ENCODE peak calls at places on chromosomes 6 and 20, in four cellular contexts. N, A, C and W are unnamed samples.
A peak's percentile ranks its signal among the peaks of the same experiment; 100 is the strongest.

GRCh38 chr6:142297996-142298753 is 3.6 kb upstream of the ADGRG6 start:
- DNase-seq in A (no peak), N (no peak), C (no peak), W (no peak)

GRCh38 chr20:56362833-56363413 is 4.1 kb downstream of the FAM210B start:
- DNase-seq in A (no peak), C (no peak), N (no peak), W (no peak)

GRCh38 chr6:3571206-3571815 is 114.5 kb upstream of the SLC22A23 start:
- DNase-seq in N (no peak), C (no peak), A (no peak), W (no peak)

GRCh38 chr20:35660122-35660937 is 4.4 kb downstream of the CPNE1 start:
- DNase-seq in N (no peak), C (no peak), A (no peak), W (no peak)

GRCh38 chr6:20417819-20418218 is 16.1 kb downstream of the E2F3 start:
- DNase-seq in C (no peak), A (no peak), N (no peak), W (no peak)

GRCh38 chr6:109165392-109165964 is 70.2 kb downstream of the CEP57L1 start:
- DNase-seq in N (peak; percentile 30), A (peak; percentile 14), C (no peak), W (no peak)

GRCh38 chr6:76814496-76815458 is 648.5 kb downstream of the HTR1B start:
- DNase-seq in C (no peak), N (no peak), A (peak; percentile 10), W (no peak)

GRCh38 chr6:41939091-41939847 is 2.3 kb downstream of the CCND3 start:
- DNase-seq in A (no peak), N (peak; percentile 62), C (peak; percentile 44), W (peak; percentile 76)

GRCh38 chr6:7727150-7727950 is 1.5 kb downstream of the BMP6 start:
- DNase-seq in A (peak; percentile 40), N (peak; percentile 36), C (no peak), W (peak; percentile 45)

GRCh38 chr6:35328108-35328723 is 14.1 kb upstream of the PPARD start:
- DNase-seq in N (no peak), A (no peak), C (no peak), W (no peak)

GRCh38 chr20:62753626-62754025 is 42.6 kb upstream of the MRGBP start:
- DNase-seq in N (peak; percentile 10), A (no peak), C (no peak), W (peak; percentile 17)

GRCh38 chr20:38121741-38122140 is 43.3 kb downstream of the TGM2 start:
- DNase-seq in N (no peak), C (no peak), A (no peak), W (no peak)

GRCh38 chr6:117311310-117311709 is 46.0 kb downstream of the VGLL2 start:
- DNase-seq in N (no peak), A (no peak), C (no peak), W (no peak)

GRCh38 chr6:18425218-18425617 is 38.1 kb downstream of the RNF144B start:
- DNase-seq in C (no peak), N (no peak), A (no peak), W (no peak)

GRCh38 chr20:47370850-47371782 is 14.6 kb upstream of the ZMYND8 start:
- DNase-seq in N (no peak), C (no peak), A (no peak), W (no peak)

GRCh38 chr6:169935861-169936260 is 184.4 kb downstream of the ERMARD start:
- DNase-seq in A (no peak), C (no peak), N (no peak), W (no peak)

GRCh38 chr6:81731814-81732213 is 20.7 kb downstream of the TENT5A start:
- DNase-seq in A (no peak), C (no peak), N (no peak), W (no peak)

GRCh38 chr6:36519352-36519751 is 27.9 kb downstream of the STK38 start:
- DNase-seq in C (no peak), N (no peak), A (no peak), W (no peak)

GRCh38 chr6:125886914-125887313 is 69.7 kb upstream of the HINT3 start:
- DNase-seq in C (no peak), A (no peak), N (no peak), W (no peak)

GRCh38 chr6:6438286-6438685 is 117.8 kb upstream of the F13A1 start:
- DNase-seq in N (no peak), A (no peak), C (no peak), W (no peak)

GRCh38 chr20:31593221-31594001 is 11.7 kb upstream of the ID1 start:
- DNase-seq in N (no peak), C (no peak), A (no peak), W (no peak)

GRCh38 chr20:10347066-10347465 is 87.0 kb downstream of the MKKS start:
- DNase-seq in N (no peak), A (no peak), C (no peak), W (no peak)

GRCh38 chr6:25777031-25777430 is 22.5 kb downstream of the SLC17A4 start:
- DNase-seq in N (no peak), A (no peak), C (no peak), W (no peak)

GRCh38 chr6:150720774-150721233 is 121.1 kb downstream of the PLEKHG1 start:
- DNase-seq in A (no peak), N (no peak), C (peak; percentile 5), W (no peak)

GRCh38 chr20:58765795-58766194 is 73.2 kb downstream of the NPEPL1 start:
- DNase-seq in A (no peak), C (no peak), N (no peak), W (no peak)

GRCh38 chr6:118187568-118188164 is 280.6 kb downstream of the SLC35F1 start:
- DNase-seq in N (no peak), C (no peak), A (peak; percentile 11), W (no peak)

GRCh38 chr20:10622657-10623418 is 51.0 kb downstream of the JAG1 start:
- DNase-seq in C (no peak), N (peak; percentile 63), A (no peak), W (peak; percentile 59)

GRCh38 chr20:5161536-5162164 is 34.8 kb downstream of the CDS2 start:
- DNase-seq in C (no peak), N (no peak), A (no peak), W (no peak)

GRCh38 chr6:2021713-2022125 is 223.7 kb downstream of the GMDS start:
- DNase-seq in C (no peak), N (peak; percentile 87), A (no peak), W (peak; percentile 91)

GRCh38 chr6:134182528-134182927 is 130.1 kb upstream of the SLC2A12 start:
- DNase-seq in A (no peak), C (no peak), N (no peak), W (no peak)

GRCh38 chr20:35992713-35993335 is 24.4 kb downstream of the CNBD2 start:
- DNase-seq in C (peak; percentile 59), A (peak; percentile 76), N (peak; percentile 32), W (peak; percentile 46)

GRCh38 chr20:52889225-52889624 is 82.9 kb upstream of the TSHZ2 start:
- DNase-seq in C (no peak), A (no peak), N (no peak), W (no peak)

GRCh38 chr20:17935186-17935585 is 33.4 kb downstream of the SNX5 start:
- DNase-seq in N (no peak), C (no peak), A (no peak), W (no peak)

GRCh38 chr6:18293192-18293904 is 29.0 kb upstream of the DEK start:
- DNase-seq in C (no peak), N (no peak), A (no peak), W (no peak)

GRCh38 chr6:41494212-41495115 is 51.7 kb upstream of the FOXP4 start:
- DNase-seq in A (no peak), N (no peak), C (no peak), W (no peak)

GRCh38 chr6:165883851-165884640 is 221.0 kb upstream of the PDE10A start:
- DNase-seq in A (no peak), N (no peak), C (no peak), W (no peak)

GRCh38 chr6:90413396-90413795 is 116.8 kb upstream of the BACH2 start:
- DNase-seq in C (no peak), N (no peak), A (no peak), W (no peak)